ENCODE peak calls at places on chromosomes 13 and 19, in four cellular contexts. U is cardiac fibroblast, X is esophagus squamous epithelium, Z is left ventricle myocardium inferior. T is an unnamed sample.

GRCh38 chr13:24267283-24267682 is 42.1 kb upstream of the C1QTNF9 start:
- DNase-seq in U (peak; percentile 12), X (no peak), Z (no peak), T (no peak)

GRCh38 chr19:49347835-49348234 is 12.6 kb downstream of the CD37 start:
- DNase-seq in U (peak; percentile 66), X (no peak), Z (no peak), T (peak; percentile 54)

GRCh38 chr19:45164577-45165335 is 4.0 kb upstream of the NKPD1 start:
- DNase-seq in U (peak; percentile 85), X (no peak), Z (peak; percentile 45), T (peak; percentile 45)

GRCh38 chr19:49555600-49556411 is 24.6 kb downstream of the NOSIP start:
- DNase-seq in U (peak; percentile 56), X (no peak), Z (peak; percentile 32), T (no peak)

GRCh38 chr19:43438291-43439162 is 23.8 kb downstream of the TEX101 start:
- DNase-seq in U (peak; percentile 82), X (no peak), Z (peak; percentile 79), T (no peak)

GRCh38 chr13:97021241-97021640 is 27.0 kb upstream of the OXGR1 start:
- DNase-seq in U (no peak), X (no peak), Z (no peak), T (no peak)

GRCh38 chr19:23070353-23070781 is 46.5 kb upstream of the ZNF730 start:
- DNase-seq in U (peak; percentile 36), X (no peak), Z (peak; percentile 46), T (peak; percentile 46)

GRCh38 chr13:40170091-40170490 is 496.4 kb downstream of the FOXO1 start:
- DNase-seq in U (no peak), X (no peak), Z (no peak), T (no peak)

GRCh38 chr13:62432906-62433305 is 1017.3 kb upstream of the PCDH20 start:
- DNase-seq in U (no peak), X (no peak), Z (no peak), T (no peak)

GRCh38 chr19:3716147-3716668 is 8.0 kb downstream of the TJP3 start:
- DNase-seq in U (no peak), X (no peak), Z (no peak), T (no peak)

GRCh38 chr19:32201661-32202060 is 143.7 kb upstream of the ZNF507 start:
- DNase-seq in U (no peak), X (no peak), Z (no peak), T (peak; percentile 2)

GRCh38 chr19:10045371-10045770 is 32.1 kb downstream of the RDH8 start:
- DNase-seq in U (no peak), X (no peak), Z (no peak), T (no peak)

GRCh38 chr19:55519461-55520311 is 17.2 kb downstream of the SBK2 start:
- DNase-seq in U (peak; percentile 42), X (no peak), Z (no peak), T (peak; percentile 72)

GRCh38 chr13:30872685-30873443 is 33.2 kb upstream of the MEDAG start:
- DNase-seq in U (peak; percentile 93), X (no peak), Z (no peak), T (peak; percentile 87)

GRCh38 chr19:45798995-45799517 is 6.4 kb upstream of the DMWD start:
- DNase-seq in U (peak; percentile 90), X (no peak), Z (peak; percentile 56), T (peak; percentile 72)

GRCh38 chr13:43223206-43223605 is 199.8 kb downstream of the DNAJC15 start:
- DNase-seq in U (no peak), X (no peak), Z (no peak), T (no peak)

GRCh38 chr13:19961484-19961883 is 3.0 kb downstream of the ZMYM2 start:
- DNase-seq in U (no peak), X (no peak), Z (no peak), T (no peak)

GRCh38 chr13:32125221-32125621 is 93.6 kb downstream of the FRY start:
- DNase-seq in U (peak; percentile 68), X (no peak), Z (no peak), T (no peak)

GRCh38 chr19:53977429-53977990 is 13.9 kb upstream of the CACNG6 start:
- DNase-seq in U (peak; percentile 94), X (no peak), Z (peak; percentile 61), T (peak; percentile 85)

GRCh38 chr19:7450243-7451223 is 38.3 kb downstream of the PEX11G start:
- DNase-seq in U (peak; percentile 35), X (no peak), Z (no peak), T (no peak)

GRCh38 chr13:106161186-106161585 is 374.3 kb downstream of the EFNB2 start:
- DNase-seq in U (peak; percentile 23), X (no peak), Z (no peak), T (no peak)

GRCh38 chr19:46471116-46471733 is at the start of gene PNMA8A:
- DNase-seq in U (peak; percentile 94), X (no peak), Z (peak; percentile 74), T (peak; percentile 63)

GRCh38 chr19:38596057-38596981 is 21.4 kb downstream of the MAP4K1 start:
- DNase-seq in U (no peak), X (no peak), Z (no peak), T (no peak)

GRCh38 chr13:113034451-113035208 is 65.6 kb downstream of the MCF2L start:
- DNase-seq in U (peak; percentile 70), X (no peak), Z (no peak), T (peak; percentile 24)

GRCh38 chr19:38905186-38905539 is 5.4 kb downstream of the NFKBIB start:
- DNase-seq in U (no peak), X (no peak), Z (no peak), T (no peak)

GRCh38 chr19:5130371-5131030 is 161.6 kb downstream of the KDM4B start:
- DNase-seq in U (no peak), X (no peak), Z (no peak), T (no peak)

GRCh38 chr19:30932854-30933253 is 416.4 kb downstream of the TSHZ3 start:
- DNase-seq in U (no peak), X (no peak), Z (no peak), T (no peak)

GRCh38 chr19:46660601-46661019 is 372 bp downstream of the DACT3 start:
- DNase-seq in U (no peak), X (no peak), Z (peak; percentile 46), T (no peak)

GRCh38 chr19:35165200-35166058 is 10.9 kb downstream of the FXYD5 start:
- DNase-seq in U (no peak), X (no peak), Z (no peak), T (no peak)

GRCh38 chr13:42215578-42216421 is 56.2 kb upstream of the AKAP11 start:
- DNase-seq in U (peak; percentile 63), X (no peak), Z (no peak), T (peak; percentile 38)
- TF ChIP-seq CTCF in U (peak; percentile 64), X (no peak), Z (peak; percentile 48), T (peak; percentile 74)

DNA sequence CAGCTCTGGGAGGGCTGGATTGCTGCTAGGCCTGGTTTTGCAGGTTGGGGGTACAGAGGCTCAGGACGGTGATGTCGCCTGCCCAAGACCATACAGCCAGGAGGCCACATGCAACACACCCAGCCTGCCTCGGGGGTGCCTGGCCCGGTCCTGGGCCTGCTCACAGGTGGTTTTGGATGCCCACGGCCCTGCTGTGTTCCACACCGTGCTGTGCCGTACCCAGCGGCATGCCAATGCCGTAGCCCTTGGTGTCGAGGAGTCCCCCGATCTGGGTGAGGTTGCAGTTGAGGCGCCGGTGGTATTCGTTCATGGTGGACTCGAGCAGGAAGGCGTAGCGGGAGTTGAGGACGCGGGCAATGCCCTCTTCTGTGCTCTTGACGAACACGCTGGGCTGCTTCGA is 11.5 kb upstream of the ATP1A3 start:
- DNase-seq in U (no peak), X (no peak), Z (no peak), T (no peak)
- H3K4me3 ChIP-seq in U (no peak overlapping the region), X (no peak overlapping the region), Z (no peak overlapping the region), T (no peak overlapping the region)

GRCh38 chr13:35489050-35489449 is 12.6 kb upstream of the MAB21L1 start:
- DNase-seq in U (no peak), X (no peak), Z (no peak), T (no peak)
- TF ChIP-seq CTCF in U (no peak), X (no peak), Z (no peak), T (no peak)

GRCh38 chr13:98868932-98869331 is 108.9 kb downstream of the DOCK9 start:
- DNase-seq in U (no peak), X (no peak), Z (no peak), T (no peak)
- H3K4me3 ChIP-seq in U (no peak overlapping the region), X (no peak overlapping the region), Z (no peak overlapping the region), T (no peak overlapping the region)

GRCh38 chr19:1875646-1876493 is 9.4 kb downstream of the ABHD17A start:
- DNase-seq in U (peak; percentile 92), X (no peak), Z (peak; percentile 93), T (peak; percentile 74)
- TF ChIP-seq CTCF in U (no peak), X (peak; percentile 36), Z (no peak), T (no peak)

T was measured in brain microvascular endothelial cell.